ENCODE peak calls at places on chromosomes 12 and 14, in five cellular contexts. L is K562, N is SK-N-SH, K is HepG2, H is GM12878. I is an unnamed sample.

GRCh38 chr14:54652188-54652889 is 85.4 kb downstream of the SAMD4A start:
- DNase-seq in L (no peak), N (no peak), K (peak; percentile 91), H (no peak), I (peak; percentile 54)

GRCh38 chr12:132908145-132909029 is 21.0 kb upstream of the CHFR start:
- DNase-seq in L (peak; percentile 47), N (peak; percentile 96), K (no peak), H (peak; percentile 89), I (peak; percentile 86)

GRCh38 chr14:52013984-52014600 is 24.7 kb downstream of the RTRAF start:
- DNase-seq in L (peak; percentile 21), N (peak; percentile 45), K (no peak), H (no peak), I (peak; percentile 44)

GRCh38 chr12:52949413-52950331 is 754 bp downstream of the KRT18 start:
- DNase-seq in L (peak; percentile 83), N (no peak), K (peak; percentile 98), H (no peak), I (no peak)

GRCh38 chr14:63155511-63156189 is 48.6 kb upstream of the RHOJ start:
- DNase-seq in L (no peak), N (no peak), K (no peak), H (no peak), I (no peak)

GRCh38 chr14:104891664-104892500 is 26.8 kb downstream of the CEP170B start:
- DNase-seq in L (no peak), N (peak; percentile 20), K (no peak), H (no peak), I (no peak)

GRCh38 chr12:1324900-1325299 is 269.5 kb downstream of the FBXL14 start:
- DNase-seq in L (no peak), N (no peak), K (no peak), H (no peak), I (no peak)

GRCh38 chr12:117662620-117663395 is 301.4 kb upstream of the NOS1 start:
- DNase-seq in L (no peak), N (no peak), K (no peak), H (no peak), I (no peak)

GRCh38 chr14:23406244-23406643 is 1.8 kb downstream of the MYH6 start:
- DNase-seq in L (no peak), N (no peak), K (no peak), H (no peak), I (no peak)

GRCh38 chr14:31934767-31935266 is 142.3 kb upstream of the ARHGAP5 start:
- DNase-seq in L (no peak), N (peak; percentile 33), K (peak; percentile 90), H (no peak), I (peak; percentile 46)

GRCh38 chr12:12997734-12998133 is 2.3 kb downstream of the HEBP1 start:
- DNase-seq in L (no peak), N (no peak), K (no peak), H (no peak), I (no peak)

GRCh38 chr14:63179383-63179782 is 24.9 kb upstream of the RHOJ start:
- DNase-seq in L (no peak), N (no peak), K (no peak), H (no peak), I (no peak)

GRCh38 chr12:106519587-106519986 is 63.2 kb upstream of the RFX4 start:
- DNase-seq in L (no peak), N (peak; percentile 71), K (no peak), H (no peak), I (no peak)

GRCh38 chr12:7503686-7504085 is at the start of gene CD163:
- DNase-seq in L (no peak), N (no peak), K (no peak), H (no peak), I (no peak)

GRCh38 chr12:88310069-88310468 is 168.0 kb downstream of the TMTC3 start:
- DNase-seq in L (no peak), N (no peak), K (no peak), H (no peak), I (no peak)

GRCh38 chr12:107318804-107319535 is 225.6 kb upstream of the CRY1 start:
- DNase-seq in L (no peak), N (peak; percentile 65), K (no peak), H (no peak), I (peak; percentile 41)

GRCh38 chr12:108696111-108696995 is 35.0 kb downstream of the CORO1C start:
- DNase-seq in L (peak; percentile 58), N (no peak), K (no peak), H (no peak), I (no peak)

GRCh38 chr12:71755146-71755892 is 656 bp downstream of the RAB21 start:
- DNase-seq in L (no peak), N (peak; percentile 18), K (peak; percentile 18), H (peak; percentile 30), I (peak; percentile 30)

GRCh38 chr12:27762757-27763156 is 17.3 kb upstream of the KLHL42 start:
- DNase-seq in L (no peak), N (no peak), K (no peak), H (no peak), I (no peak)

GRCh38 chr14:33699300-33699699 is 251.6 kb downstream of the EGLN3 start:
- DNase-seq in L (no peak), N (no peak), K (no peak), H (no peak), I (no peak)

GRCh38 chr12:15698377-15698867 is 90.8 kb downstream of the EPS8 start:
- DNase-seq in L (no peak), N (no peak), K (no peak), H (no peak), I (no peak)

GRCh38 chr12:47999816-48000215 is 4.5 kb downstream of the COL2A1 start:
- DNase-seq in L (no peak), N (no peak), K (no peak), H (no peak), I (no peak)

GRCh38 chr12:78898416-78898815 is 33.8 kb downstream of the SYT1 start:
- DNase-seq in L (no peak), N (peak; percentile 25), K (no peak), H (no peak), I (no peak)

GRCh38 chr12:57737467-57738141 is 938 bp downstream of the AGAP2 start:
- DNase-seq in L (no peak), N (peak; percentile 84), K (no peak), H (no peak), I (no peak)
- TF ChIP-seq FOXM1 in L (no peak), N (no peak), K (no peak), H (no peak), I (no peak)

GRCh38 chr12:94560416-94561221 is 89.7 kb downstream of the TMCC3 start:
- DNase-seq in L (no peak), N (no peak), K (no peak), H (peak; percentile 36), I (no peak)
- TF ChIP-seq FOXM1 in L (no peak), N (no peak), K (no peak), H (no peak), I (no peak)

GRCh38 chr12:3003593-3003992 is 44.4 kb downstream of the TEAD4 start:
- DNase-seq in L (no peak), N (no peak), K (no peak), H (no peak), I (no peak)
- TF ChIP-seq FOXM1 in L (no peak), N (no peak), K (no peak), H (no peak), I (no peak)

DNA sequence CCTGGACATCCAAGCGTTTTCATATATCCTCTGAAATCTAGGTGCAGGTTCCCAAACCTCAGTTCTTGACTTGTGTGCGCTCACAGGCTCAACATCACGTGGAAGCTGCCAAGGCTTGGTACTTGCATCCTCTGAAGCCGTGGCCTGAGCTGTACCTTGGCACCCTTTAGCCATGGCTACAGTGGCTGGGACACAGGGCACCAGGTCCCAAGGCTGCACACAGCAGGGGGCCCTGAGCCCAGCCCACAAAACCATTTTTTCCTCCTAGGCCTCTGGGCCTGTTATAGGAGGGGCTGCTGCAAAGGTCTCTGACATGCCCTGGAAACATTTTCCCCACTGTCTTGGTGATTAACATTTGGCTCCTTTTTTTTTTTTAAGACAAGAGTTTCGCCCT is 11.6 kb upstream of the FAM177A1 start:
- DNase-seq in L (no peak), N (no peak), K (no peak), H (no peak), I (no peak)
- TF ChIP-seq FOXM1 in L (no peak), N (no peak), K (no peak), H (no peak), I (no peak)

DNA sequence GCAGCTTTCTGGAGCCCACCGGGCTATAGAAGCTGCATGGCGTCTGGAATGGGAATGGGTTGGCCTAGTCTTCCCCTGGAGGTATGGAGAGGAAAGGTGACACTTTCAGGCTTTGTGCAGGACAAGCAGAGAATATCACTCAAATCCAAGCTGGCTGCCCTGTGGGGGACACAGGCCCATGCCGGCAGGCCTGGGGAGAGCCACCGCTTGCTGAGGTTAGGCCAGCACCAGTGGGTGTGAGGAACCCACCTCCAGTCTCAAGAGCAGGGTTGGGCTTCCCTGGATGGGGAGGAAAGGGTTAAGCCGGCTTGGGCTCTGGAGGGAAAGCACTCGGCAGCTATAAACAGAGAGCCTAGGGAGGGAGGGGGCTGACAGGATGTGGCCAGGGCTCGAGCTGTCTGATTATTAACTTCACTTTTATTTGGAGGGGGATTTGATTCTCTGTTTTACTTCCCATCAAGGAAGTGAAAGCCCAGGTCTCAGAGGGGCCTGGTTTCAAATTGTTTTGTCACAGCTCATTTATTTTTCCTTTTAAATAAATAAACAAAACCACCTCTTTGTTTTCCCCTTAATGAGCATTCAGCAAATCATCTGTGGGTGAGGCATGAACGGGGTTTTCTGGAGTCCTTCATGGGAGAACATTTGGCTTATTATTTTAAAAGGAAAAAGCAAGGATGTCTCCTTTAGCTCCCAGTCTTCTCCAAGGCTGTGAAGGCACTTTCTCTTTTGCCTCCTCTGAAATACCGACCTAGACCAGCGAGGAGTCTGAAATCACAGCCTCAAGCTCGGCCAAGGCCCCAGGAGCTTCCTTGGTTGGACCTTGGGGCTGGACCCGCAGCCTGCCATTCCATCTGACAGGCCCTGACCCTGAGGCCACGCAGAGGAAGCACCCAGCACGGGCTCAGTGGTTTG is 21.8 kb upstream of the ZFP36L1 start:
- DNase-seq in L (no peak), N (peak; percentile 71), K (peak; percentile 74), H (peak; percentile 84), I (peak; percentile 66)
- TF ChIP-seq FOXM1 in L (no peak), N (no peak), K (no peak), H (no peak), I (no peak)

GRCh38 chr14:64705406-64706118 is 1.3 kb downstream of the PLEKHG3 start:
- DNase-seq in L (no peak), N (peak; percentile 46), K (no peak), H (no peak), I (no peak)
- TF ChIP-seq FOXM1 in L (no peak), N (no peak), K (no peak), H (no peak), I (no peak)

GRCh38 chr12:119102274-119102673 is 76.5 kb upstream of the HSPB8 start:
- DNase-seq in L (no peak), N (no peak), K (no peak), H (no peak), I (no peak)

GRCh38 chr12:119090865-119091264 is 87.9 kb upstream of the HSPB8 start:
- DNase-seq in L (no peak), N (no peak), K (no peak), H (no peak), I (no peak)

GRCh38 chr12:119096429-119097202 is 82.1 kb upstream of the HSPB8 start:
- DNase-seq in L (no peak), N (no peak), K (no peak), H (no peak), I (no peak)
- TF ChIP-seq FOXM1 in L (no peak), N (no peak), K (no peak), H (no peak), I (no peak)

I was measured in HEK293T.